ENCODE peak calls at places on chromosome 6, in eight cellular contexts. N is astrocyte; J is tibial artery; U is HCT116; L is adrenal gland; O is aorta; C is naive thymus-derived CD4-positive, alpha-beta T cell; F is cardiac muscle cell. B is an unnamed sample.

GRCh38 chr6:149541139-149541538 is 4.7 kb downstream of the PPIL4 start:
- DNase-seq in N (no peak), J (no peak), U (no peak), L (no peak), O (no peak), C (no peak), F (no peak), B (no peak)

GRCh38 chr6:129364037-129364436 is 345.9 kb downstream of the ARHGAP18 start:
- DNase-seq in N (no peak), J (no peak), U (no peak), L (no peak), O (no peak), C (no peak), F (no peak), B (no peak)

GRCh38 chr6:161869491-161869890 is 595.6 kb upstream of the AGPAT4 start:
- DNase-seq in N (no peak), J (no peak), U (no peak), L (peak; percentile 16), O (no peak), C (no peak), F (no peak), B (no peak)

GRCh38 chr6:135093578-135093977 is 39.0 kb upstream of the HBS1L start:
- DNase-seq in N (peak; percentile 14), J (no peak), U (no peak), L (no peak), O (no peak), C (no peak), F (no peak), B (no peak)

GRCh38 chr6:68427630-68428029 is 207.5 kb upstream of the ADGRB3 start:
- DNase-seq in N (peak; percentile 68), J (no peak), U (no peak), L (no peak), O (no peak), C (no peak), F (no peak), B (no peak)

GRCh38 chr6:24740861-24741260 is 21.9 kb upstream of the C6orf62 start:
- DNase-seq in N (peak; percentile 31), J (no peak), U (no peak), L (no peak), O (no peak), C (no peak), F (no peak), B (no peak)

GRCh38 chr6:35385457-35386202 is 43.3 kb downstream of the PPARD start:
- DNase-seq in N (peak; percentile 41), J (no peak), U (no peak), L (no peak), O (peak; percentile 37), C (no peak), F (no peak), B (no peak)

GRCh38 chr6:16854986-16855385 is 93.7 kb upstream of the ATXN1 start:
- DNase-seq in N (peak; percentile 18), J (no peak), U (no peak), L (no peak), O (no peak), C (no peak), F (no peak), B (no peak)

GRCh38 chr6:156791261-156791850 is 14.2 kb downstream of the ARID1B start:
- DNase-seq in N (peak; percentile 59), J (no peak), U (no peak), L (peak; percentile 46), O (no peak), C (no peak), F (peak; percentile 95), B (peak; percentile 82)

GRCh38 chr6:75800708-75801505 is 51.9 kb downstream of the MYO6 start:
- DNase-seq in N (no peak), J (no peak), U (no peak), L (no peak), O (no peak), C (no peak), F (no peak), B (no peak)

GRCh38 chr6:169725270-169726048 is 1.2 kb upstream of the PHF10 start:
- DNase-seq in N (peak; percentile 69), J (peak; percentile 82), U (no peak), L (peak; percentile 92), O (peak; percentile 69), C (no peak), F (peak; percentile 61), B (no peak)

GRCh38 chr6:137173501-137173900 is at the start of gene IL22RA2:
- DNase-seq in N (no peak), J (no peak), U (no peak), L (no peak), O (no peak), C (no peak), F (no peak), B (no peak)

GRCh38 chr6:57301755-57302154 is 15.7 kb upstream of the PRIM2 start:
- DNase-seq in N (no peak), J (no peak), U (no peak), L (no peak), O (no peak), C (no peak), F (no peak), B (peak; percentile 31)

GRCh38 chr6:35318200-35318844 is 20.7 kb downstream of the DEF6 start:
- DNase-seq in N (peak; percentile 58), J (peak; percentile 89), U (no peak), L (peak; percentile 83), O (peak; percentile 82), C (no peak), F (peak; percentile 93), B (peak; percentile 31)

GRCh38 chr6:36109092-36109491 is 21.2 kb upstream of the MAPK13 start:
- DNase-seq in N (no peak), J (no peak), U (no peak), L (no peak), O (no peak), C (no peak), F (no peak), B (no peak)

GRCh38 chr6:12961761-12962160 is 245.2 kb downstream of the PHACTR1 start:
- DNase-seq in N (no peak), J (no peak), U (no peak), L (no peak), O (no peak), C (no peak), F (no peak), B (no peak)

GRCh38 chr6:12962995-12963394 is 246.4 kb downstream of the PHACTR1 start:
- DNase-seq in N (peak; percentile 16), J (no peak), U (no peak), L (no peak), O (no peak), C (no peak), F (no peak), B (no peak)

GRCh38 chr6:12958052-12958706 is 241.6 kb downstream of the PHACTR1 start:
- DNase-seq in N (peak; percentile 10), J (no peak), U (no peak), L (no peak), O (no peak), C (no peak), F (no peak), B (no peak)

GRCh38 chr6:12963566-12963965 is 247.0 kb downstream of the PHACTR1 start:
- DNase-seq in N (no peak), J (no peak), U (no peak), L (no peak), O (no peak), C (no peak), F (no peak), B (no peak)

GRCh38 chr6:12962529-12962928 is 246.0 kb downstream of the PHACTR1 start:
- DNase-seq in N (no peak), J (no peak), U (no peak), L (no peak), O (no peak), C (no peak), F (no peak), B (no peak)
- H3K27ac ChIP-seq in N (no peak overlapping the region), J (peak overlapping the region; percentile 84), U (no peak overlapping the region), L (peak overlapping the region; percentile 11), O (peak overlapping the region; percentile 87), C (no peak overlapping the region), F (no peak overlapping the region), B (no peak overlapping the region)

DNA sequence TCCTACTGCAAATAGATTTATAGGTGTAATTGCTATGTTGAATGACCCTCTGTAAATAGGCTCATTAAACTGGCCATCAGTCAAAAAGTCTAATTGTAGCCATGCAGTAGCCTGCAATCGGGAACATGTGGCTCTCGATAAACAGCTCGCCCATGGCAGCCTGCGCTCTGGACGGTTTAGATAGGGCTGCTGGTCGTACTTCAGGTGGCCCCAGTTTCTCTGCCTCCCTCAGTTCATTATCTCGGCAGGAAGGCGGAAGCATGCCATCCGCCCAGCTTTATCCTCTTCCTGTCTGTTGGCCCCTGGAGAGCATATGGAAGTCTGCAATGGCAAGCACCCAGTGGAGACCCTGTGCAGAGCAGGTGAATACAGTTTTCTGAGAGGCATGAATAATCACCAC is 143.1 kb downstream of the MBOAT1 start:
- DNase-seq in N (no peak), J (no peak), U (no peak), L (no peak), O (no peak), C (no peak), F (no peak), B (no peak)
- H3K4me1 ChIP-seq in N (no peaks in the 10 kb centered on the region), J (no peaks in the 10 kb centered on the region), U (no peaks in the 10 kb centered on the region), L (no peaks in the 10 kb centered on the region), O (no peaks in the 10 kb centered on the region), C (no peaks in the 10 kb centered on the region), F (no peaks in the 10 kb centered on the region), B (no peaks in the 10 kb centered on the region)

DNA sequence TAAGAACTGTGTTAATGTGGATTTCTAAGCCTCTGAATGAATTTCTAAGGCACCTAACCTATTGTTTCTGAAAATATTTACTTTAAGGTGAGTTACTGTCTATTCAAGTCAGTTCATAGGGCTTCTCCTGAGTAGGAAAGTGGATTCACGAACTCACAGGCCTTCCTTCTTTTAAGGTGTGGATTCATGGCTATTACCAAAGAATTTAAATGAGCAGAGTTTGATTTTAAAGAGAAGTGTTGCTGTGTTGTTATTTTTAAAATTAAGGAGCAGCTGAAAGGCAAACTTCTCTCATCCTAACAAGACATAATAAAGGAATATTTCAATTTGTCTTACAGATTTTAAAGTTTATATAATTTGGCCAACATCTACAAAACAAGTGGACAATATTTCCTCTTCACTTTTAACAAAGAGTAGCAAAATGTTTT is 436 bp upstream of the TSPYL4 start:
- DNase-seq in N (no peak), J (no peak), U (no peak), L (no peak), O (no peak), C (no peak), F (no peak), B (no peak)
- H3K27ac ChIP-seq in N (peak overlapping the region; percentile 98), J (peak overlapping the region; percentile 97), U (peak overlapping the region; percentile 1), L (peak overlapping the region; percentile 94), O (no peak overlapping the region), C (peak overlapping the region; percentile 97), F (peak overlapping the region; percentile 97), B (peak overlapping the region; percentile 39)

DNA sequence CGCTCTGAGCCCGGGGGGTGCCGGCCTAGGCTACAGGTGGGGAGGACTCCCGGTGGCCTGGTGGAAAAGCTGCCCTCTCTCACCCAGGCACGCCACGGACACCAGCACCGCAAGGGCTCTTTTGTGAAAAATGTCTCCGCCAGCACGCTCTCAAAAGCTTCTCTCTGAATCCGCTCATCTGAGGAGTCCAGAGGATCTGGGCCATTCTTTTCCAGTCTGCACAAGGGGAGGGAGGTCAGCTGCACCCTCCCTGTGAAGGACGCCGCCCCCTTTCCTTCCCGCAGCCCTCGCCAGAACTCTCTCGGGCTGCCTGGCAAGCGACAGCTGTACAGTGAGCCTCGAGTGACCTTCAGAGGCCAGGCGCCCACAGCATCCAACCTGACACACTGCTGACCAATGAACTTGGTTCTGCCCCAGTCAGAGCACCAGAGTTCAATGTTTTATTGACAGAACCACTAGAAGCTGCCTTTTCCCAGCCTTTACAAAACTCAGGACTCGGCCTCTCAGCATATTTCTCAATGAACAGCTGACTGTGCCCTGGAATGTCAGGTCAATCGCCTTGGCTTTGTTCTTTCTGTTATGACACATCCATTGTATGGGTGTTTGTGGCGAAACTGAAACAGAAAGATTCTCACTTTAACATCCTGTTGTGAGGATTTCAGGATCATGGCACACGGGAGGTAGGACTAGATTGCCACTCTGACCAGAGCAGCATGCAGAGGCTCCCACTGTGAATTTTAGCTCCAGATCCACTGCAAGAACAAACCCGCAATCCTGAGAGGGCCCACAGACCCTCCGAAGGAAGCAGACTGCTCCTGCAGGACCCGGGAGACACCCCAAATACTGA is 26.7 kb downstream of the SERPINB9 start:
- DNase-seq in N (peak; percentile 89), J (peak; percentile 83), U (peak; percentile 58), L (peak; percentile 94), O (peak; percentile 84), C (no peak), F (peak; percentile 54), B (peak; percentile 52)
- H3K4me1 ChIP-seq in N (peaks cover 30% of the 10 kb centered on the region), J (peaks cover 28% of the 10 kb centered on the region), U (peaks cover 29% of the 10 kb centered on the region), L (peaks cover 10% of the 10 kb centered on the region), O (no peaks in the 10 kb centered on the region), C (peaks cover 55% of the 10 kb centered on the region), F (no peaks in the 10 kb centered on the region), B (peaks cover 71% of the 10 kb centered on the region)